ENCODE peak calls at places on chromosomes 4 and X, in seven cellular contexts. One of them, this sample, is unnamed.
A peak's percentile ranks its signal among the peaks of the same experiment; 100 is the strongest.

GRCh38 chrX:152989292-152989658 is 4.6 kb downstream of the PNMA5 start:
- DNase-seq in IMR-90: peak; percentile 1
- DNase-seq in mesenchymal stem cell: no peak
- DNase-seq in H9: no peak
- DNase-seq in mesendoderm: peak; percentile 1
- DNase-seq in neuronal stem cell: no peak
- DNase-seq in H1: no peak
- DNase-seq in this sample: no peak

GRCh38 chrX:9517062-9517461 is 52.2 kb downstream of the TBL1X start:
- DNase-seq in IMR-90: no peak
- DNase-seq in mesenchymal stem cell: no peak
- DNase-seq in H9: no peak
- DNase-seq in mesendoderm: no peak
- DNase-seq in neuronal stem cell: no peak
- DNase-seq in H1: no peak
- DNase-seq in this sample: no peak

GRCh38 chrX:44343412-44343942 is at the start of gene EFHC2:
- DNase-seq in IMR-90: no peak
- DNase-seq in mesenchymal stem cell: peak; percentile 33
- DNase-seq in H9: peak; percentile 38
- DNase-seq in mesendoderm: peak; percentile 44
- DNase-seq in neuronal stem cell: no peak
- DNase-seq in H1: peak; percentile 60
- DNase-seq in this sample: peak; percentile 32

GRCh38 chrX:31319586-31319985 is 247.7 kb upstream of the FTHL17 start:
- DNase-seq in IMR-90: no peak
- DNase-seq in mesenchymal stem cell: no peak
- DNase-seq in H9: no peak
- DNase-seq in mesendoderm: no peak
- DNase-seq in neuronal stem cell: no peak
- DNase-seq in H1: no peak
- DNase-seq in this sample: no peak

GRCh38 chr4:78308517-78308916 is 243.1 kb upstream of the ANXA3 start:
- DNase-seq in IMR-90: no peak
- DNase-seq in mesenchymal stem cell: no peak
- DNase-seq in H9: no peak
- DNase-seq in mesendoderm: no peak
- DNase-seq in neuronal stem cell: no peak
- DNase-seq in H1: no peak
- DNase-seq in this sample: no peak

GRCh38 chr4:16838226-16838875 is 60.1 kb downstream of the LDB2 start:
- DNase-seq in IMR-90: no peak
- DNase-seq in mesenchymal stem cell: no peak
- DNase-seq in H9: no peak
- DNase-seq in mesendoderm: no peak
- DNase-seq in neuronal stem cell: no peak
- DNase-seq in H1: no peak
- DNase-seq in this sample: no peak

GRCh38 chrX:19883878-19884277 is 3.5 kb downstream of the SH3KBP1 start:
- DNase-seq in IMR-90: no peak
- DNase-seq in mesenchymal stem cell: no peak
- DNase-seq in H9: no peak
- DNase-seq in mesendoderm: no peak
- DNase-seq in neuronal stem cell: no peak
- DNase-seq in H1: no peak
- DNase-seq in this sample: peak; percentile 43

GRCh38 chrX:480861-481417 is 94.2 kb upstream of the PPP2R3B start:
- DNase-seq in IMR-90: no peak
- DNase-seq in mesenchymal stem cell: no peak
- DNase-seq in H9: no peak
- DNase-seq in mesendoderm: no peak
- DNase-seq in neuronal stem cell: no peak
- DNase-seq in H1: no peak
- DNase-seq in this sample: no peak

GRCh38 chr4:173025131-173025530 is 143.5 kb upstream of the GALNT7 start:
- DNase-seq in IMR-90: peak; percentile 77
- DNase-seq in mesenchymal stem cell: peak; percentile 76
- DNase-seq in H9: peak; percentile 65
- DNase-seq in mesendoderm: peak; percentile 95
- DNase-seq in neuronal stem cell: peak; percentile 50
- DNase-seq in H1: peak; percentile 60
- DNase-seq in this sample: peak; percentile 43

DNA sequence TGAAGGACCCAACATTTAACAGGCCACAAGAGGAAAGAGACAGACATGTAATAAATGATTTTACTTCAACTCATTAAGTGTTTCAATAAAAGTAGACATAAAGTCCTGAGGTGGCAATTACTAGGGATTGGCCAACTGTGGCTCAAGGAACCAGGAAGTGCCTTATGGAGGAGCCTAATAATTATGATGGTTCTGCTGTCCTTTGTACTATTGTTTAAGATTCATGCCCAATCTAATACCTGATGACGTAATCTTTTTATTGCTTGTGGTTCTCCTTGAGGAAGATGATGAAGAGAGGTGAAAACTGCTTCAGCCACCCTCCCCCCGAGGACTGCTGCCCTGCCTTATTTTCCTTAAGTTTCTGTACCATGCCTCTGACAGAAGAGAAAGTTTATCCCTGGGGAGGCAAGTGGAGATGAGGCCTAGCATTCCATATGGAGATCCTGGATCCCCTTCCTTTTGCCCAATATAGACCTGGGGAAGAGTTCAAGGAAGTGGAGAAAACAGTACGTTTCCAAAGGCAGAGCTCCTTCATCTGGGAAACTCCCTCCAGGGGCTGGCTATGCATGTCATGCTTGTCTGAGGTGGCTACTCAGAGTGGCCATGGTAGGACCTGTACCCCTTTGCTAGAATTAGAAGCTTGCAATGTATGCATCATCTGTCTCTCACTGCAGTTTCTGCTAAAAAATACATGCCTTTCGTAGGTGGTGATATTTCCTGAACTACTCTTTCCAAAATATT is 56.8 kb upstream of the FAT1 start:
- DNase-seq in IMR-90: peak; percentile 10
- DNase-seq in mesenchymal stem cell: peak; percentile 27
- DNase-seq in H9: no peak
- DNase-seq in mesendoderm: no peak
- DNase-seq in neuronal stem cell: no peak
- DNase-seq in H1: no peak
- DNase-seq in this sample: no peak
- H2BK5ac ChIP-seq in IMR-90: peak overlapping the region; percentile 77
- H2BK5ac ChIP-seq in mesenchymal stem cell: no peak overlapping the region
- H2BK5ac ChIP-seq in H9: no peak overlapping the region
- H2BK5ac ChIP-seq in mesendoderm: no peak overlapping the region
- H2BK5ac ChIP-seq in neuronal stem cell: no peak overlapping the region
- H2BK5ac ChIP-seq in H1: no peak overlapping the region
- H2BK5ac ChIP-seq in this sample: no peak overlapping the region

DNA sequence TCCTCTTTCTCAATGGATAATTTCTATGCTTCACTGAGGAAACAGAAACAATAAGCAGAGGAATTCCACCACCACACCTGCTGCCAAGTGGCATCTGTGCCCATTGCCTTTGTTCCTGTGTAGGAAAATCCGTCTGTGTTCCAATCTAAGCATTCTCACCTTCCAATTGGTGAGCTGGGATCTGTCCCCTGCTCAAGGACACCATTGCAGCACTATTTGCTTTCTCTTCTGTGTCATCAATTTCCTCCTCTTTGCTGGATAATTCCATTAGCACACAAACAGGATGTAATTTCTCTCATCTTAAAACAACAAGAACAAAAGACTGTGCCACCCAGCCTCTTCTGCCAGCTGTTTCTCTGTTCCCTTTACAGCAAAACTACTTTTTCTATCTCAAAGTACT is 25.0 kb upstream of the PRSS48 start:
- DNase-seq in IMR-90: no peak
- DNase-seq in mesenchymal stem cell: no peak
- DNase-seq in H9: no peak
- DNase-seq in mesendoderm: no peak
- DNase-seq in neuronal stem cell: no peak
- DNase-seq in H1: no peak
- DNase-seq in this sample: no peak
- H2BK5ac ChIP-seq in IMR-90: no peak overlapping the region
- H2BK5ac ChIP-seq in mesenchymal stem cell: no peak overlapping the region
- H2BK5ac ChIP-seq in H9: no peak overlapping the region
- H2BK5ac ChIP-seq in mesendoderm: no peak overlapping the region
- H2BK5ac ChIP-seq in neuronal stem cell: no peak overlapping the region
- H2BK5ac ChIP-seq in H1: no peak overlapping the region
- H2BK5ac ChIP-seq in this sample: no peak overlapping the region

DNA sequence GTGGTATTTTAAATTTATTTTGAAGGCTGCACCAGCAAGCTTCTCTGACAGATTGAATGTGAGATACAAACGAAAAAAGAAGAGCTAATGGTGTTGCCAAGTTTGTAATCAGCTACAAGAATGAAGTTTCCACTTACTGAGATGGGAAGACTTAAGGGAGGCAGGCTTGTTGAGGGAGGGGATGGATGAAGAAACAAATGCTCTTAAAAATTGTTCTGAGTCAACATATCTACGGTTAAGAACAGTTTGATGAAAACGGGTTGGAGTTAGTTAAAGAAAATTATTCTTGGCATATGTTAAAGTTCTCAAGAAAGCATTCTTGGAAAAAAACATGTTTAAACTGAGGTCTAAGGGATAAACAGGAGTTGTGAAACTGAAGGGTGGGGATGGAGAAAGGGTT is 816.3 kb upstream of the HS3ST1 start:
- DNase-seq in IMR-90: no peak
- DNase-seq in mesenchymal stem cell: no peak
- DNase-seq in H9: no peak
- DNase-seq in mesendoderm: no peak
- DNase-seq in neuronal stem cell: no peak
- DNase-seq in H1: no peak
- DNase-seq in this sample: no peak
- H2BK5ac ChIP-seq in IMR-90: no peak overlapping the region
- H2BK5ac ChIP-seq in mesenchymal stem cell: no peak overlapping the region
- H2BK5ac ChIP-seq in H9: no peak overlapping the region
- H2BK5ac ChIP-seq in mesendoderm: no peak overlapping the region
- H2BK5ac ChIP-seq in neuronal stem cell: no peak overlapping the region
- H2BK5ac ChIP-seq in H1: no peak overlapping the region
- H2BK5ac ChIP-seq in this sample: no peak overlapping the region

GRCh38 chr4:112953295-112953694 is 96.2 kb upstream of the ANK2 start:
- DNase-seq in IMR-90: no peak
- DNase-seq in mesenchymal stem cell: no peak
- DNase-seq in H9: no peak
- DNase-seq in mesendoderm: no peak
- DNase-seq in neuronal stem cell: no peak
- DNase-seq in H1: no peak
- DNase-seq in this sample: no peak
- H2BK5ac ChIP-seq in IMR-90: no peak overlapping the region
- H2BK5ac ChIP-seq in mesenchymal stem cell: no peak overlapping the region
- H2BK5ac ChIP-seq in H9: no peak overlapping the region
- H2BK5ac ChIP-seq in mesendoderm: no peak overlapping the region
- H2BK5ac ChIP-seq in neuronal stem cell: no peak overlapping the region
- H2BK5ac ChIP-seq in H1: no peak overlapping the region
- H2BK5ac ChIP-seq in this sample: no peak overlapping the region

This sample was measured in trophoblast cell.